ENCODE peak calls at places on chromosomes 7 and 10, in eight cellular contexts. W, U, P, O, Y, G, N and E are unnamed samples.

GRCh38 chr7:157150825-157151412 is 12.2 kb downstream of the UBE3C start:
- DNase-seq in W (peak), U (peak), P (no peak), O (peak), Y (no peak), G (no peak), N (no peak), E (peak)

GRCh38 chr10:34567854-34568253 is 247.2 kb downstream of the PARD3 start:
- DNase-seq in W (no peak), U (no peak), P (no peak), O (no peak), Y (no peak), G (no peak), N (no peak), E (no peak)

GRCh38 chr10:127123626-127124025 is 72.8 kb downstream of the INSYN2A start:
- DNase-seq in W (no peak), U (peak), P (no peak), O (no peak), Y (no peak), G (no peak), N (no peak), E (no peak)

GRCh38 chr7:20216637-20217036 is 547 bp downstream of the MACC1 start:
- DNase-seq in W (no peak), U (no peak), P (no peak), O (no peak), Y (no peak), G (no peak), N (no peak), E (no peak)

GRCh38 chr10:102069066-102069465 is 3.9 kb downstream of the HPS6 start:
- DNase-seq in W (peak), U (no peak), P (no peak), O (no peak), Y (no peak), G (no peak), N (no peak), E (no peak)

GRCh38 chr7:48101880-48102448 is 12.9 kb downstream of the UPP1 start:
- DNase-seq in W (peak), U (no peak), P (no peak), O (no peak), Y (no peak), G (no peak), N (no peak), E (no peak)

GRCh38 chr7:129370812-129371211 is 63.4 kb upstream of the STRIP2 start:
- DNase-seq in W (peak), U (no peak), P (no peak), O (no peak), Y (peak), G (no peak), N (no peak), E (peak)

GRCh38 chr10:5666324-5667220 is at the start of gene ASB13:
- DNase-seq in W (peak), U (peak), P (peak), O (peak), Y (peak), G (no peak), N (peak), E (peak)

GRCh38 chr7:72540923-72541322 is 128.8 kb upstream of the CALN1 start:
- DNase-seq in W (no peak), U (no peak), P (no peak), O (no peak), Y (no peak), G (no peak), N (no peak), E (no peak)

GRCh38 chr7:6092953-6093354 is 61.8 kb downstream of the ANKRD61 start:
- DNase-seq in W (no peak), U (no peak), P (no peak), O (no peak), Y (no peak), G (no peak), N (no peak), E (no peak)

GRCh38 chr10:110790913-110791525 is 80.7 kb upstream of the PDCD4 start:
- DNase-seq in W (no peak), U (no peak), P (no peak), O (no peak), Y (no peak), G (no peak), N (no peak), E (no peak)

GRCh38 chr7:63925626-63926460 is 72.8 kb upstream of the ZNF722 start:
- DNase-seq in W (peak), U (peak), P (peak), O (peak), Y (peak), G (peak), N (peak), E (peak)

GRCh38 chr7:34104992-34105391 is 199.7 kb downstream of the BMPER start:
- DNase-seq in W (no peak), U (no peak), P (no peak), O (no peak), Y (no peak), G (no peak), N (no peak), E (no peak)

GRCh38 chr7:28408974-28409715 is 3.2 kb upstream of the CREB5 start:
- DNase-seq in W (peak), U (peak), P (peak), O (peak), Y (peak), G (peak), N (peak), E (peak)

GRCh38 chr7:33459340-33459751 is 330.0 kb downstream of the BBS9 start:
- DNase-seq in W (peak), U (peak), P (no peak), O (peak), Y (peak), G (no peak), N (no peak), E (peak)

GRCh38 chr10:133162178-133162909 is 2.3 kb downstream of the KNDC1 start:
- DNase-seq in W (no peak), U (peak), P (no peak), O (no peak), Y (peak), G (peak), N (peak), E (peak)

GRCh38 chr10:122646511-122647382 is 52.9 kb downstream of the C10orf120 start:
- DNase-seq in W (no peak), U (no peak), P (no peak), O (no peak), Y (no peak), G (no peak), N (no peak), E (no peak)

GRCh38 chr10:10824611-10825148 is 193.0 kb upstream of the CELF2 start:
- DNase-seq in W (no peak), U (no peak), P (peak), O (no peak), Y (no peak), G (no peak), N (no peak), E (no peak)

GRCh38 chr10:75899816-75900357 is 468.5 kb downstream of the LRMDA start:
- DNase-seq in W (no peak), U (no peak), P (no peak), O (no peak), Y (no peak), G (no peak), N (no peak), E (no peak)

GRCh38 chr10:10780746-10781145 is 236.9 kb upstream of the CELF2 start:
- DNase-seq in W (no peak), U (no peak), P (no peak), O (no peak), Y (no peak), G (no peak), N (no peak), E (no peak)

GRCh38 chr7:48098846-48099245 is 9.8 kb downstream of the UPP1 start:
- DNase-seq in W (no peak), U (no peak), P (no peak), O (no peak), Y (no peak), G (no peak), N (no peak), E (no peak)

GRCh38 chr10:94397549-94398370 is 4.6 kb upstream of the TBC1D12 start:
- DNase-seq in W (no peak), U (no peak), P (no peak), O (no peak), Y (no peak), G (no peak), N (no peak), E (no peak)

GRCh38 chr10:71132321-71132810 is 80.0 kb upstream of the UNC5B start:
- DNase-seq in W (peak), U (no peak), P (no peak), O (no peak), Y (no peak), G (no peak), N (no peak), E (no peak)

GRCh38 chr10:117541405-117541908 is 1.1 kb upstream of the EMX2 start:
- DNase-seq in W (no peak), U (no peak), P (no peak), O (no peak), Y (no peak), G (no peak), N (peak), E (no peak)

GRCh38 chr10:76287856-76288255 is 856.4 kb downstream of the LRMDA start:
- DNase-seq in W (no peak), U (no peak), P (no peak), O (no peak), Y (no peak), G (no peak), N (no peak), E (no peak)

GRCh38 chr10:130491011-130491697 is 355.0 kb downstream of the GLRX3 start:
- DNase-seq in W (no peak), U (no peak), P (no peak), O (no peak), Y (no peak), G (no peak), N (no peak), E (no peak)

GRCh38 chr7:43513236-43513635 is 69.7 kb upstream of the STK17A start:
- DNase-seq in W (no peak), U (peak), P (no peak), O (no peak), Y (no peak), G (no peak), N (no peak), E (peak)

GRCh38 chr7:27164381-27165088 is 802 bp downstream of the HOXA9 start:
- DNase-seq in W (no peak), U (no peak), P (no peak), O (no peak), Y (peak), G (no peak), N (peak), E (no peak)

GRCh38 chr7:30240401-30240800 is 44.0 kb upstream of the ZNRF2 start:
- DNase-seq in W (peak), U (no peak), P (no peak), O (no peak), Y (peak), G (no peak), N (no peak), E (no peak)